ENCODE peak calls at places on chromosomes 11 and 22, in eight cellular contexts. L is fibroblast of the aortic adventitia, H is GM13977, A is chondrocyte, F is upper lobe of right lung, K is cardiac muscle cell, X is HFFc6, B is AG04450. M is an unnamed sample.

GRCh38 chr11:26580929-26581328 is 8.9 kb upstream of the MUC15 start:
- DNase-seq in K (no peak), X (no peak), H (no peak), A (no peak), L (peak; percentile 48), F (no peak), B (no peak), M (no peak)

GRCh38 chr11:2305862-2306823 is 4.3 kb downstream of the TSPAN32 start:
- DNase-seq in K (peak; percentile 96), X (peak; percentile 63), L (peak; percentile 94), B (peak; percentile 50), F (peak; percentile 70), A (peak; percentile 41), H (no peak), M (no peak)

GRCh38 chr11:15885913-15886698 is 470.2 kb downstream of the SOX6 start:
- DNase-seq in L (no peak), X (no peak), A (no peak), H (no peak), K (no peak), F (no peak), B (no peak), M (no peak)

GRCh38 chr11:110908401-110909106 is 196.3 kb upstream of the ARHGAP20 start:
- DNase-seq in B (peak; percentile 68), A (no peak), L (peak; percentile 85), H (no peak), F (no peak), X (peak; percentile 87), K (peak; percentile 69), M (peak; percentile 35)

GRCh38 chr11:134555510-134555909 is 143.5 kb upstream of the B3GAT1 start:
- DNase-seq in L (no peak), B (no peak), H (no peak), X (no peak), K (no peak), F (no peak), A (no peak), M (no peak)

GRCh38 chr11:61571337-61571736 is 9.5 kb downstream of the SYT7 start:
- DNase-seq in K (no peak), B (no peak), F (no peak), X (no peak), L (no peak), H (no peak), A (no peak), M (no peak)

GRCh38 chr11:121964591-121964990 is 151.4 kb downstream of the BLID start:
- DNase-seq in K (peak; percentile 38), H (no peak), L (peak; percentile 10), B (no peak), X (peak; percentile 65), F (no peak), A (no peak), M (peak; percentile 54)

GRCh38 chr11:27213232-27213660 is 149.8 kb downstream of the CCDC34 start:
- DNase-seq in X (peak; percentile 79), L (peak; percentile 93), B (peak; percentile 79), A (no peak), K (peak; percentile 86), H (no peak), F (no peak), M (peak; percentile 68)

GRCh38 chr11:18329196-18329870 is 7.0 kb downstream of the GTF2H1 start:
- DNase-seq in L (no peak), H (peak; percentile 15), K (no peak), B (no peak), X (no peak), A (no peak), F (no peak), M (peak; percentile 44)

GRCh38 chr11:82814379-82814778 is 80.7 kb upstream of the FAM181B start:
- DNase-seq in K (no peak), B (no peak), H (no peak), X (no peak), F (no peak), A (no peak), L (no peak), M (no peak)

GRCh38 chr22:49768077-49768476 is 59.6 kb downstream of the BRD1 start:
- DNase-seq in B (no peak), A (peak; percentile 57), X (no peak), F (peak; percentile 59), H (no peak), L (no peak), K (no peak), M (no peak)

GRCh38 chr22:32474635-32475427 is at the start of gene FBXO7:
- DNase-seq in A (peak; percentile 98), L (peak; percentile 90), H (peak; percentile 92), X (peak; percentile 92), B (peak; percentile 79), K (peak; percentile 96), F (peak; percentile 96), M (peak; percentile 89)
- TF ChIP-seq CTCF in A (peak; percentile 80), L (peak; percentile 25), H (peak; percentile 36), X (peak; percentile 70), B (peak; percentile 40), K (peak; percentile 24), F (peak; percentile 10), M (peak; percentile 13)

GRCh38 chr11:114942207-114942606 is 263.9 kb downstream of the NXPE2 start:
- DNase-seq in B (no peak), X (no peak), H (no peak), L (no peak), A (no peak), K (no peak), F (no peak), M (no peak)
- TF ChIP-seq CTCF in B (peak; percentile 5), X (no peak), H (no peak), L (no peak), A (peak; percentile 27), K (no peak), F (no peak), M (no peak)

GRCh38 chr11:45939836-45940235 is 17.4 kb downstream of the LARGE2 start:
- DNase-seq in F (no peak), H (no peak), X (no peak), L (peak; percentile 15), B (no peak), K (peak; percentile 27), A (no peak), M (no peak)

GRCh38 chr11:45936655-45937054 is 14.2 kb downstream of the LARGE2 start:
- DNase-seq in A (no peak), X (no peak), B (no peak), H (no peak), L (no peak), K (no peak), F (no peak), M (no peak)

GRCh38 chr11:45935349-45936064 is 13.1 kb downstream of the LARGE2 start:
- DNase-seq in F (no peak), X (no peak), L (no peak), B (no peak), K (no peak), H (no peak), A (no peak), M (no peak)

GRCh38 chr11:45934580-45935318 is 12.3 kb downstream of the LARGE2 start:
- DNase-seq in L (no peak), K (no peak), X (no peak), B (no peak), H (no peak), F (no peak), A (no peak), M (no peak)

GRCh38 chr11:45937916-45938315 is 15.5 kb downstream of the LARGE2 start:
- DNase-seq in H (no peak), X (no peak), L (no peak), B (no peak), K (no peak), F (no peak), A (no peak), M (no peak)
- TF ChIP-seq CTCF in H (no peak), X (no peak), L (no peak), B (no peak), K (no peak), F (no peak), A (no peak), M (no peak)

GRCh38 chr11:93542753-93543246 is 391 bp downstream of the SMCO4 start:
- DNase-seq in B (no peak), K (peak; percentile 15), F (no peak), X (no peak), L (no peak), A (no peak), H (no peak), M (peak; percentile 3)

GRCh38 chr11:93540337-93540736 is 2.9 kb downstream of the SMCO4 start:
- DNase-seq in X (no peak), L (no peak), K (no peak), H (no peak), B (no peak), F (no peak), A (no peak), M (no peak)

GRCh38 chr11:93541154-93541553 is 2.0 kb downstream of the SMCO4 start:
- DNase-seq in B (no peak), H (no peak), K (no peak), F (no peak), X (no peak), A (no peak), L (no peak), M (no peak)

GRCh38 chr11:93543292-93543977 is at the start of gene SMCO4:
- DNase-seq in X (peak; percentile 48), L (peak; percentile 63), A (no peak), K (peak; percentile 83), B (no peak), H (peak; percentile 89), F (peak; percentile 95), M (peak; percentile 79)

GRCh38 chr11:93541884-93542752 is 1.1 kb downstream of the SMCO4 start:
- DNase-seq in X (peak; percentile 60), B (no peak), K (peak; percentile 39), F (peak; percentile 78), H (peak; percentile 79), L (peak; percentile 54), A (no peak), M (peak; percentile 66)
- TF ChIP-seq CTCF in X (no peak), B (no peak), K (no peak), F (no peak), H (no peak), L (no peak), A (no peak), M (no peak)

M was measured in MCF 10A.